ENCODE peak calls at places on chromosomes 4 and X, in five cellular contexts. One of them, this sample, is unnamed. For H3K4me1, the result is how much of the 10 kb centered on the place peaks cover.

GRCh38 chr4:173493041-173493440 is 37.0 kb downstream of the HAND2 start:
- DNase-seq in endodermal cell: no peak
- DNase-seq in CD8-positive, alpha-beta memory T cell: no peak
- DNase-seq in fibroblast of lung: no peak
- DNase-seq in CD8-positive, alpha-beta T cell: no peak
- DNase-seq in this sample: no peak

GRCh38 chrX:43618376-43619205 is 37.5 kb upstream of the MAOA start:
- DNase-seq in fibroblast of lung: no peak
- DNase-seq in CD8-positive, alpha-beta memory T cell: no peak
- DNase-seq in endodermal cell: peak
- DNase-seq in CD8-positive, alpha-beta T cell: no peak
- DNase-seq in this sample: no peak

GRCh38 chrX:48676893-48677270 is 6.7 kb upstream of the WAS start:
- DNase-seq in CD8-positive, alpha-beta memory T cell: peak
- DNase-seq in fibroblast of lung: no peak
- DNase-seq in endodermal cell: peak
- DNase-seq in CD8-positive, alpha-beta T cell: no peak
- DNase-seq in this sample: no peak

GRCh38 chr4:31356839-31357238 is 636.7 kb downstream of the PCDH7 start:
- DNase-seq in endodermal cell: no peak
- DNase-seq in CD8-positive, alpha-beta memory T cell: no peak
- DNase-seq in CD8-positive, alpha-beta T cell: no peak
- DNase-seq in fibroblast of lung: no peak
- DNase-seq in this sample: no peak

GRCh38 chr4:163540977-163541376 is 46.5 kb downstream of the TMA16 start:
- DNase-seq in fibroblast of lung: peak
- DNase-seq in CD8-positive, alpha-beta memory T cell: no peak
- DNase-seq in CD8-positive, alpha-beta T cell: no peak
- DNase-seq in endodermal cell: no peak
- DNase-seq in this sample: no peak

GRCh38 chrX:19121898-19122640 is at the start of gene ADGRG2:
- DNase-seq in CD8-positive, alpha-beta T cell: no peak
- DNase-seq in CD8-positive, alpha-beta memory T cell: no peak
- DNase-seq in fibroblast of lung: peak
- DNase-seq in endodermal cell: peak
- DNase-seq in this sample: no peak

GRCh38 chr4:111689214-111689613 is 456.0 kb upstream of the FAM241A start:
- DNase-seq in fibroblast of lung: peak
- DNase-seq in endodermal cell: no peak
- DNase-seq in CD8-positive, alpha-beta T cell: no peak
- DNase-seq in CD8-positive, alpha-beta memory T cell: no peak
- DNase-seq in this sample: no peak

GRCh38 chr4:130722370-130722769 is 1626.4 kb downstream of the C4orf33 start:
- DNase-seq in CD8-positive, alpha-beta memory T cell: no peak
- DNase-seq in fibroblast of lung: no peak
- DNase-seq in endodermal cell: no peak
- DNase-seq in CD8-positive, alpha-beta T cell: no peak
- DNase-seq in this sample: no peak

GRCh38 chrX:135463937-135464336 is 42.2 kb downstream of the SMIM10L2A start:
- DNase-seq in endodermal cell: no peak
- DNase-seq in CD8-positive, alpha-beta T cell: no peak
- DNase-seq in CD8-positive, alpha-beta memory T cell: no peak
- DNase-seq in fibroblast of lung: peak
- DNase-seq in this sample: no peak

GRCh38 chr4:126733301-126733700 is 899.5 kb upstream of the INTU start:
- DNase-seq in endodermal cell: no peak
- DNase-seq in CD8-positive, alpha-beta memory T cell: no peak
- DNase-seq in fibroblast of lung: peak
- DNase-seq in CD8-positive, alpha-beta T cell: no peak
- DNase-seq in this sample: no peak

GRCh38 chr4:26321326-26322276 is 787 bp downstream of the RBPJ start:
- DNase-seq in fibroblast of lung: peak
- DNase-seq in endodermal cell: peak
- DNase-seq in CD8-positive, alpha-beta T cell: no peak
- DNase-seq in CD8-positive, alpha-beta memory T cell: peak
- DNase-seq in this sample: peak

GRCh38 chrX:129678176-129678880 is 23.6 kb upstream of the APLN start:
- DNase-seq in CD8-positive, alpha-beta memory T cell: peak
- DNase-seq in fibroblast of lung: peak
- DNase-seq in CD8-positive, alpha-beta T cell: peak
- DNase-seq in endodermal cell: no peak
- DNase-seq in this sample: peak

DNA sequence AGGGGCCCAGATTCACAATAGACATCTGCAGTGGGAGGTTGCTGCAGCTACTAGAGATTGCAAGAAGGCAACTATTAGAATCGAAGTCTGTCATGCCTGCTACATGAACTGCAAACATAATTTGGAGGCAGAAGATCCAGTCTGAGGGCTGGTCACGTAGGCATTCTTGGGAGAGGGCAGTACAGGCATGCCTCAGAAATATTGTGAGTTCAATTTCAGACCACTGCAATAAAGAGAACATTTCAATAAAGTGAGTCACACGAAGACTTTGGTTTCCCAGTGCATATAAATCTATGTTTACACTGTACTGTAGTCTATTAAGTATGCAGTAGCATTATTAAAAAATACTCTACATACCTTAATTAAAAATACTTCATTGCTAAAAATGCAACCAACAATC is 585.8 kb upstream of the FAT1 start:
- DNase-seq in endodermal cell: no peak
- DNase-seq in fibroblast of lung: peak
- DNase-seq in CD8-positive, alpha-beta T cell: no peak
- DNase-seq in CD8-positive, alpha-beta memory T cell: no peak
- DNase-seq in this sample: no peak
- H3K27ac ChIP-seq in endodermal cell: no peak
- H3K27ac ChIP-seq in fibroblast of lung: no peak
- H3K27ac ChIP-seq in CD8-positive, alpha-beta T cell: no peak
- H3K27ac ChIP-seq in CD8-positive, alpha-beta memory T cell: no peak
- H3K27ac ChIP-seq in this sample: no peak

GRCh38 chrX:97639526-97639925 is 755.8 kb downstream of the RPA4 start:
- DNase-seq in CD8-positive, alpha-beta memory T cell: no peak
- DNase-seq in CD8-positive, alpha-beta T cell: no peak
- DNase-seq in endodermal cell: peak
- DNase-seq in fibroblast of lung: no peak
- DNase-seq in this sample: no peak
- H3K4me3 ChIP-seq in CD8-positive, alpha-beta memory T cell: no peak
- H3K4me3 ChIP-seq in CD8-positive, alpha-beta T cell: no peak
- H3K4me3 ChIP-seq in endodermal cell: no peak
- H3K4me3 ChIP-seq in fibroblast of lung: no peak
- H3K4me3 ChIP-seq in this sample: no peak

GRCh38 chr4:15895517-15895916 is 43.0 kb downstream of the FGFBP1 start:
- DNase-seq in endodermal cell: no peak
- DNase-seq in CD8-positive, alpha-beta memory T cell: no peak
- DNase-seq in CD8-positive, alpha-beta T cell: no peak
- DNase-seq in fibroblast of lung: no peak
- DNase-seq in this sample: no peak
- H3K4me1 ChIP-seq in endodermal cell: under half
- H3K4me1 ChIP-seq in CD8-positive, alpha-beta memory T cell: under half
- H3K4me1 ChIP-seq in CD8-positive, alpha-beta T cell: under half
- H3K4me1 ChIP-seq in fibroblast of lung: under half
- H3K4me1 ChIP-seq in this sample: under half

DNA sequence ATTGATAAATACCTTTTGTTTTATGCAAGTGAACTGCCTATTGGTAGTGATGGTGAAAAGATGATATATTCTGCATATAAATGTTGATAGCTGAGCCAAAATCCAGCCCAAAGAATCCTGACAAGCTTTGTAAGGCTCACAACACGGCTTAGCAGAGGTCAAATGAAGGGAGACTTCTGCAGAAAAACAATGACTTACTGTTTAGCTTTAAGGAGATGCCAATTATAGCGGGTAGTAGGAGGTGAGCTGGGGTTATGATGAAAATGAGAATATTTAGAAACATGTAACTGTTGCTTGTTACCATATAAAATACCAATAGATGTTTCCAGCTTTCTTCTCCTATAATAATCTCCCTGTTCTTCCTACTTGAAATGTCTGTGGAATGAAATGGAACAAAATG is 97.1 kb downstream of the AFF1 start:
- DNase-seq in CD8-positive, alpha-beta T cell: no peak
- DNase-seq in endodermal cell: no peak
- DNase-seq in CD8-positive, alpha-beta memory T cell: no peak
- DNase-seq in fibroblast of lung: no peak
- DNase-seq in this sample: no peak
- H3K27ac ChIP-seq in CD8-positive, alpha-beta T cell: no peak
- H3K27ac ChIP-seq in endodermal cell: peak
- H3K27ac ChIP-seq in CD8-positive, alpha-beta memory T cell: no peak
- H3K27ac ChIP-seq in fibroblast of lung: no peak
- H3K27ac ChIP-seq in this sample: no peak

GRCh38 chr4:970854-971520 is 2.4 kb downstream of the DGKQ start:
- DNase-seq in CD8-positive, alpha-beta T cell: no peak
- DNase-seq in CD8-positive, alpha-beta memory T cell: no peak
- DNase-seq in endodermal cell: no peak
- DNase-seq in fibroblast of lung: no peak
- DNase-seq in this sample: no peak

GRCh38 chr4:968221-968620 is 5.1 kb downstream of the DGKQ start:
- DNase-seq in endodermal cell: no peak
- DNase-seq in CD8-positive, alpha-beta memory T cell: no peak
- DNase-seq in CD8-positive, alpha-beta T cell: no peak
- DNase-seq in fibroblast of lung: no peak
- DNase-seq in this sample: no peak

GRCh38 chr4:971670-972500 is 1.5 kb downstream of the DGKQ start:
- DNase-seq in CD8-positive, alpha-beta T cell: no peak
- DNase-seq in endodermal cell: no peak
- DNase-seq in fibroblast of lung: no peak
- DNase-seq in CD8-positive, alpha-beta memory T cell: no peak
- DNase-seq in this sample: no peak

GRCh38 chr4:968621-969394 is 4.6 kb downstream of the DGKQ start:
- DNase-seq in endodermal cell: no peak
- DNase-seq in CD8-positive, alpha-beta memory T cell: no peak
- DNase-seq in fibroblast of lung: no peak
- DNase-seq in CD8-positive, alpha-beta T cell: no peak
- DNase-seq in this sample: no peak

GRCh38 chr4:970046-970745 is 3.2 kb downstream of the DGKQ start:
- DNase-seq in endodermal cell: peak
- DNase-seq in CD8-positive, alpha-beta T cell: peak
- DNase-seq in fibroblast of lung: no peak
- DNase-seq in CD8-positive, alpha-beta memory T cell: peak
- DNase-seq in this sample: no peak
- H3K4me3 ChIP-seq in endodermal cell: no peak
- H3K4me3 ChIP-seq in CD8-positive, alpha-beta T cell: no peak
- H3K4me3 ChIP-seq in fibroblast of lung: no peak
- H3K4me3 ChIP-seq in CD8-positive, alpha-beta memory T cell: no peak
- H3K4me3 ChIP-seq in this sample: no peak